ENCODE peak calls at places on chromosome 11, in nine cellular contexts. P is esophagus squamous epithelium, C is fibroblast of lung, Z is kidney, B is adrenal gland, Y is esophagus muscularis mucosa, R is GM23248, G is heart left ventricle, M is hepatocyte. W is an unnamed sample.

GRCh38 chr11:116852261-116853125 is 15.1 kb upstream of the APOA1 start:
- DNase-seq in G (no peak), B (no peak), C (peak; percentile 56), M (peak; percentile 58), R (peak; percentile 53), Z (no peak), P (no peak), Y (no peak), W (no peak)

GRCh38 chr11:121571466-121571865 is 118.7 kb upstream of the SORL1-AS1 start:
- DNase-seq in B (no peak), G (no peak), C (no peak), P (no peak), Z (no peak), Y (no peak), M (no peak), R (no peak), W (no peak)

GRCh38 chr11:73156686-73157085 is 14.6 kb upstream of the FCHSD2 start:
- DNase-seq in M (no peak), G (no peak), R (no peak), Y (no peak), B (no peak), P (no peak), Z (no peak), C (no peak), W (no peak)

GRCh38 chr11:134339756-134340155 is 8.0 kb downstream of the GLB1L2 start:
- DNase-seq in P (no peak), C (no peak), B (no peak), M (no peak), G (no peak), R (no peak), Z (no peak), Y (no peak), W (peak; percentile 26)

GRCh38 chr11:123174196-123175183 is 20.6 kb downstream of the CLMP start:
- DNase-seq in C (peak; percentile 98), M (peak; percentile 59), R (peak; percentile 95), Z (peak; percentile 74), P (no peak), Y (no peak), G (peak; percentile 58), B (peak; percentile 27), W (peak; percentile 29)

GRCh38 chr11:85826096-85826855 is 15.3 kb upstream of the SYTL2 start:
- DNase-seq in B (peak; percentile 18), R (peak; percentile 65), Y (no peak), Z (peak; percentile 79), G (peak; percentile 38), P (no peak), C (peak; percentile 38), M (peak; percentile 40), W (peak; percentile 68)

GRCh38 chr11:134278356-134278755 is 2.2 kb downstream of the GLB1L3 start:
- DNase-seq in Z (no peak), R (no peak), M (no peak), P (no peak), C (no peak), G (no peak), B (no peak), Y (peak; percentile 81), W (no peak)

GRCh38 chr11:69546735-69547370 is 65.4 kb downstream of the LINC01488 start:
- DNase-seq in Y (no peak), Z (no peak), G (no peak), M (no peak), C (no peak), B (no peak), R (no peak), P (no peak), W (peak; percentile 22)

GRCh38 chr11:10439924-10440323 is 15.1 kb upstream of the AMPD3 start:
- DNase-seq in R (no peak), Z (no peak), M (no peak), Y (no peak), P (no peak), C (no peak), B (no peak), G (no peak), W (no peak)

GRCh38 chr11:131899954-131900580 is 529.7 kb downstream of the NTM start:
- DNase-seq in Z (no peak), G (peak; percentile 70), M (no peak), B (no peak), C (no peak), Y (no peak), P (no peak), R (peak; percentile 12), W (no peak)

GRCh38 chr11:14424096-14424495 is 65.1 kb upstream of the RRAS2 start:
- DNase-seq in B (no peak), Z (no peak), C (peak; percentile 73), Y (no peak), M (no peak), P (no peak), R (peak; percentile 78), G (no peak), W (no peak)

GRCh38 chr11:134560066-134560465 is 148.0 kb upstream of the B3GAT1 start:
- DNase-seq in M (no peak), Z (peak; percentile 50), B (no peak), G (no peak), P (no peak), C (no peak), Y (peak; percentile 88), R (no peak), W (peak; percentile 43)

GRCh38 chr11:90698238-90698637 is 475.4 kb upstream of the CHORDC1 start:
- DNase-seq in Z (no peak), M (no peak), G (no peak), B (no peak), C (no peak), Y (no peak), R (no peak), P (no peak), W (peak; percentile 33)

GRCh38 chr11:61814242-61814957 is 2.4 kb downstream of the FADS1 start:
- DNase-seq in B (no peak), C (peak; percentile 43), R (peak; percentile 37), M (peak; percentile 41), Y (no peak), G (peak; percentile 60), P (no peak), Z (no peak), W (peak; percentile 55)

DNA sequence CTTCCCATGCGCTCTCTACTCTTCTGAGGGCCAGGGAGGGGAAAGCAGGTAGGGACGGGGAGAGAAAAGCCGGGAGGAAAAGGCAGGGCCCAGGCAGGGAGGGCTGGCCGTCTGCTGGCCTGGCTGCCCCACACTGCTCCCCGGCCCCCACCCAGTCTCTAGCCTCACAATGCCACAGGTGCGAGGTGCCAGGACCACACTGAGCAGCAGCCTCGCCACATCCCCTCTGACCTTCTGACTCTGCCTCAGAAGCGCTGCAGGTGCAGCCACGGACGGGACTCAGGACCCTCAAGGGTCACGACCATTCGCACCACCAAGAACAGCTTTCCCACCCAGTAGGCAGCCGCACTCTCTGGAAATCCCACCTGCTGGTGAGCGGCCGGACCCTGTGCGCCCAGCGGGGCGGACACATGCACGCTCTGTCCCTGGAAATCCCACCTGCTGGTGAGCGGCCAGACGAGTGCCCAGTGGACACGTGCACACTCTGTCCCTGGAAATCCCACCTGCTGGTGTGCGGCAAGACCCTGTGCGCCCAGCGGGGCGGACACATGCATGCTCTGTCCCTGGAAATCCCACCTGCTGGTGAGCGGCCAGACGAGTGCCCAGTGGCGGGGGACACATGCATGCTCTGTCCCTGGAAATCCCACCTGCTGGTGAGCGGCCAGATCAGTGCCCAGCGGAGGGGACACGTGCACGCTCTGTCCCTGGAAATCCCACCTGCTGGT is 20.1 kb downstream of the TOLLIP start:
- DNase-seq in B (no peak), M (no peak), R (no peak), P (no peak), C (no peak), Z (peak; percentile 56), G (peak; percentile 15), Y (no peak), W (no peak)
- H3K36me3 ChIP-seq in B (peaks cover 70% of the 10 kb centered on the region), M (no peaks in the 10 kb centered on the region), R (no peaks in the 10 kb centered on the region), P (peaks cover 44% of the 10 kb centered on the region), C (peaks cover 22% of the 10 kb centered on the region), Z (peaks cover 30% of the 10 kb centered on the region), G (peaks cover 25% of the 10 kb centered on the region), Y (peaks cover 87% of the 10 kb centered on the region), W (peaks cover 4% of the 10 kb centered on the region)

DNA sequence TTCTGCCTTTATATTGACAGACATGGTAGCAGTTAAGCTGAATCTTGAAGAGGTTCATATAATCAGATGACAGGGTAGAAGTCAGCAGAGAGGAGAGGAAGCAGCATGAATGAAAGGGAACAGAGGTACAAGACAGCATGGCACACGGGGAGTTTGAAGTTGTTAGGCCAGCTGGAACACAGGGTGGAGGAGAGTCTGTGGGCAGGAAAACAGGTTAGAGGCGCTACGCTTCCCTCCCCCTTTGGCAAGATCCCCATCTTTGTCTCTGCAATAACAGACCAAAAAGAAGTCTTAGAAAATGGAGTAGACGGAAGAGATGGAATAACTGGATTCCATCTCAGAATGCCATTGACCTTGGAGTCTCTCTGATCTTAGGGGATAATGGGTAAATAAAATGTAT is 20.0 kb upstream of the NDUFC2 start:
- DNase-seq in C (no peak), P (no peak), G (no peak), M (no peak), B (no peak), R (no peak), Z (no peak), Y (no peak), W (no peak)
- H3K36me3 ChIP-seq in C (peaks cover 5% of the 10 kb centered on the region), P (no peaks in the 10 kb centered on the region), G (peaks cover 4% of the 10 kb centered on the region), M (no peaks in the 10 kb centered on the region), B (peaks cover 10% of the 10 kb centered on the region), R (peaks cover 5% of the 10 kb centered on the region), Z (peaks cover 4% of the 10 kb centered on the region), Y (peaks cover 15% of the 10 kb centered on the region), W (peaks cover 5% of the 10 kb centered on the region)

GRCh38 chr11:1868636-1869291 is 15.9 kb downstream of the LSP1 start:
- DNase-seq in M (no peak), Z (peak; percentile 73), G (peak; percentile 78), P (no peak), B (no peak), R (no peak), Y (no peak), C (no peak), W (no peak)
- H3K36me3 ChIP-seq in M (no peaks in the 10 kb centered on the region), Z (no peaks in the 10 kb centered on the region), G (no peaks in the 10 kb centered on the region), P (no peaks in the 10 kb centered on the region), B (no peaks in the 10 kb centered on the region), R (no peaks in the 10 kb centered on the region), Y (no peaks in the 10 kb centered on the region), C (no peaks in the 10 kb centered on the region), W (no peaks in the 10 kb centered on the region)

GRCh38 chr11:120465921-120466534 is 45.5 kb upstream of the GRIK4 start:
- DNase-seq in G (no peak), M (no peak), P (no peak), B (no peak), Y (no peak), C (no peak), Z (no peak), R (no peak), W (no peak)

GRCh38 chr11:120467627-120468026 is 43.9 kb upstream of the GRIK4 start:
- DNase-seq in M (no peak), B (no peak), Y (no peak), C (peak; percentile 25), G (no peak), P (no peak), R (peak; percentile 20), Z (no peak), W (no peak)

GRCh38 chr11:120473486-120473885 is 38.1 kb upstream of the GRIK4 start:
- DNase-seq in M (no peak), C (no peak), B (no peak), Y (no peak), G (no peak), R (no peak), P (no peak), Z (no peak), W (no peak)

DNA sequence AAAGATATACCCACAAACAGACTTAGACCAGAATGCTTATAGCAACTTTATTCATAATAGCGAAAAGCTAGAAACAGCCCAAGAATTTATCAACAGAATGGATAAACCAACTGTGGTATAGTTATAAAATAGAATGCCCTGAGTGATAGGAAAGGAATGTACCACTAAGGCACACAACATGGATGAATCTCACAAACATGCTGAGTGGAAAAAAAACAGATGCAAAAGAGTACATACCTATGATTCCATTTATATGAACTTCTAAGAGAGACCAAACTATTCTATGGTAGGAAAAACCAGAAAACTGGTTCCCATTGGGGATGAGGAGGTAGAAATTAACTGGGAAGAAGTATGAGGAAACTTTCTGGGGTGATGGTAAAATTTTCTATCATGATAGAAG is 40.4 kb upstream of the GRIK4 start:
- DNase-seq in C (peak; percentile 89), Y (no peak), M (no peak), B (no peak), R (peak; percentile 75), P (no peak), G (no peak), Z (no peak), W (no peak)
- H3K36me3 ChIP-seq in C (peaks cover 7% of the 10 kb centered on the region), Y (peaks cover 68% of the 10 kb centered on the region), M (no peaks in the 10 kb centered on the region), B (peaks cover 80% of the 10 kb centered on the region), R (peaks cover 60% of the 10 kb centered on the region), P (peaks cover 16% of the 10 kb centered on the region), G (peaks cover 32% of the 10 kb centered on the region), Z (peaks cover 51% of the 10 kb centered on the region), W (peaks cover 2% of the 10 kb centered on the region)